ENCODE peak calls at places on chromosomes 7 and 10, in nine cellular contexts. A, R, D, U, T, L, M, Y and G are unnamed samples.
A peak's percentile ranks its signal among the peaks of the same experiment; 100 is the strongest.

GRCh38 chr10:117350905-117351304 is 24.3 kb downstream of the PDZD8 start:
- DNase-seq in L (no peak), Y (no peak), R (no peak), M (no peak), D (no peak), A (no peak), U (no peak), T (no peak), G (no peak)

GRCh38 chr10:69914373-69915268 is 112.9 kb downstream of the COL13A1 start:
- DNase-seq in R (peak; percentile 89), L (peak; percentile 53), D (peak; percentile 19), Y (peak; percentile 4), T (peak; percentile 58), A (peak; percentile 74), M (peak; percentile 7), U (peak; percentile 78), G (peak; percentile 56)

GRCh38 chr7:118232837-118233236 is 8.3 kb downstream of the ANKRD7 start:
- DNase-seq in L (no peak), M (no peak), Y (no peak), T (no peak), U (no peak), A (no peak), D (no peak), R (no peak), G (no peak)

GRCh38 chr7:122412886-122413285 is 108.3 kb upstream of the FEZF1 start:
- DNase-seq in U (no peak), L (no peak), T (no peak), Y (no peak), M (peak; percentile 44), A (no peak), R (no peak), D (no peak), G (no peak)

GRCh38 chr10:28910960-28911359 is 233.6 kb downstream of the BAMBI start:
- DNase-seq in U (no peak), A (no peak), M (peak; percentile 29), T (peak; percentile 43), R (no peak), L (no peak), Y (no peak), D (no peak), G (no peak)

GRCh38 chr7:30549933-30550493 is 44.7 kb upstream of the GARS1 start:
- DNase-seq in D (no peak), R (no peak), M (no peak), A (no peak), Y (no peak), U (no peak), T (peak; percentile 55), L (peak; percentile 71), G (no peak)

GRCh38 chr10:121594076-121594475 is 4.2 kb downstream of the FGFR2 start:
- DNase-seq in A (no peak), D (no peak), T (no peak), U (no peak), L (no peak), R (no peak), M (no peak), Y (no peak), G (no peak)

GRCh38 chr7:22814261-22815208 is 8.1 kb downstream of the TOMM7 start:
- DNase-seq in Y (no peak), A (no peak), R (no peak), M (no peak), L (peak; percentile 68), T (no peak), U (no peak), D (no peak), G (no peak)

GRCh38 chr7:1967512-1968396 is 265.0 kb downstream of the MAD1L1 start:
- DNase-seq in U (no peak), L (no peak), D (no peak), A (no peak), R (no peak), M (no peak), Y (no peak), T (no peak), G (no peak)

GRCh38 chr7:156152380-156152779 is 340.1 kb upstream of the SHH start:
- DNase-seq in T (no peak), D (no peak), L (no peak), R (no peak), Y (no peak), A (no peak), M (no peak), U (no peak), G (no peak)

GRCh38 chr7:73909051-73909941 is 48.3 kb downstream of the TMEM270 start:
- DNase-seq in A (no peak), T (no peak), Y (no peak), D (no peak), R (peak; percentile 11), L (no peak), M (no peak), U (no peak), G (no peak)

GRCh38 chr10:78846770-78847169 is 222.0 kb upstream of the ZMIZ1 start:
- DNase-seq in R (no peak), L (no peak), T (no peak), Y (no peak), A (no peak), D (no peak), M (no peak), U (no peak), G (peak; percentile 76)

GRCh38 chr7:70807650-70808049 is 324.3 kb upstream of the GALNT17 start:
- DNase-seq in M (no peak), U (no peak), Y (no peak), R (peak; percentile 49), T (no peak), L (no peak), A (no peak), D (no peak), G (no peak)

GRCh38 chr10:35907548-35907947 is 265.5 kb upstream of the FZD8 start:
- DNase-seq in R (no peak), D (no peak), M (no peak), U (no peak), Y (no peak), L (no peak), A (no peak), T (no peak), G (no peak)

GRCh38 chr7:150732786-150733733 is 4.2 kb upstream of the GIMAP5 start:
- DNase-seq in A (no peak), M (no peak), Y (no peak), D (no peak), T (no peak), U (no peak), L (no peak), R (no peak), G (no peak)

GRCh38 chr10:69407621-69408301 is 9.0 kb downstream of the TACR2 start:
- DNase-seq in R (peak; percentile 49), Y (no peak), A (no peak), M (no peak), L (no peak), T (peak; percentile 31), U (no peak), D (no peak), G (no peak)